ENCODE peak calls at places on chromosomes 2 and 18, in five cellular contexts. One of them, this sample, is unnamed.

GRCh38 chr18:74410441-74410992 is 46.6 kb downstream of the DIPK1C start:
- DNase-seq in cardiac muscle cell: no peak
- DNase-seq in tibial artery: no peak
- DNase-seq in kidney epithelial cell: no peak
- DNase-seq in heart left ventricle: no peak
- DNase-seq in this sample: no peak

GRCh38 chr18:69216390-69216789 is 184.3 kb upstream of the DOK6 start:
- DNase-seq in cardiac muscle cell: no peak
- DNase-seq in kidney epithelial cell: no peak
- DNase-seq in tibial artery: no peak
- DNase-seq in heart left ventricle: no peak
- DNase-seq in this sample: no peak

GRCh38 chr2:19021100-19021476 is 337.3 kb downstream of the OSR1 start:
- DNase-seq in kidney epithelial cell: peak; percentile 39
- DNase-seq in cardiac muscle cell: peak; percentile 84
- DNase-seq in heart left ventricle: no peak
- DNase-seq in tibial artery: no peak
- DNase-seq in this sample: no peak

GRCh38 chr2:48693645-48694044 is 61.9 kb downstream of the LHCGR start:
- DNase-seq in tibial artery: no peak
- DNase-seq in kidney epithelial cell: peak; percentile 26
- DNase-seq in heart left ventricle: no peak
- DNase-seq in cardiac muscle cell: no peak
- DNase-seq in this sample: no peak

GRCh38 chr2:222993920-222994650 is 57.9 kb upstream of the KCNE4 start:
- DNase-seq in heart left ventricle: peak; percentile 82
- DNase-seq in kidney epithelial cell: no peak
- DNase-seq in tibial artery: peak; percentile 93
- DNase-seq in cardiac muscle cell: peak; percentile 97
- DNase-seq in this sample: no peak

GRCh38 chr2:175011505-175011904 is 6.3 kb upstream of the CHN1 start:
- DNase-seq in cardiac muscle cell: no peak
- DNase-seq in kidney epithelial cell: no peak
- DNase-seq in heart left ventricle: no peak
- DNase-seq in tibial artery: no peak
- DNase-seq in this sample: no peak

GRCh38 chr2:190812506-190813294 is 67.9 kb upstream of the GLS start:
- DNase-seq in heart left ventricle: no peak
- DNase-seq in kidney epithelial cell: no peak
- DNase-seq in cardiac muscle cell: peak; percentile 83
- DNase-seq in tibial artery: no peak
- DNase-seq in this sample: no peak

GRCh38 chr2:109126501-109126860 is 2.5 kb upstream of the SH3RF3 start:
- DNase-seq in heart left ventricle: no peak
- DNase-seq in kidney epithelial cell: peak; percentile 47
- DNase-seq in cardiac muscle cell: peak; percentile 88
- DNase-seq in tibial artery: no peak
- DNase-seq in this sample: no peak

GRCh38 chr2:236765475-236765874 is 195.8 kb downstream of the ACKR3 start:
- DNase-seq in kidney epithelial cell: no peak
- DNase-seq in cardiac muscle cell: no peak
- DNase-seq in heart left ventricle: no peak
- DNase-seq in tibial artery: no peak
- DNase-seq in this sample: no peak

GRCh38 chr18:702957-703659 is 9.3 kb downstream of the ENOSF1 start:
- DNase-seq in heart left ventricle: no peak
- DNase-seq in cardiac muscle cell: peak; percentile 74
- DNase-seq in tibial artery: no peak
- DNase-seq in kidney epithelial cell: peak; percentile 71
- DNase-seq in this sample: no peak

GRCh38 chr18:58263055-58263732 is 219.2 kb downstream of the NEDD4L start:
- DNase-seq in heart left ventricle: no peak
- DNase-seq in kidney epithelial cell: no peak
- DNase-seq in cardiac muscle cell: no peak
- DNase-seq in tibial artery: no peak
- DNase-seq in this sample: no peak

GRCh38 chr2:74249406-74250122 is 51.1 kb downstream of the MTHFD2 start:
- DNase-seq in cardiac muscle cell: no peak
- DNase-seq in kidney epithelial cell: no peak
- DNase-seq in heart left ventricle: no peak
- DNase-seq in tibial artery: no peak
- DNase-seq in this sample: no peak

GRCh38 chr18:44507729-44508325 is 172.9 kb upstream of the SETBP1 start:
- DNase-seq in heart left ventricle: peak; percentile 41
- DNase-seq in kidney epithelial cell: no peak
- DNase-seq in cardiac muscle cell: peak; percentile 31
- DNase-seq in tibial artery: peak; percentile 45
- DNase-seq in this sample: peak; percentile 49

GRCh38 chr2:71943238-71944182 is 204.2 kb downstream of the CYP26B1 start:
- DNase-seq in tibial artery: no peak
- DNase-seq in heart left ventricle: peak; percentile 23
- DNase-seq in cardiac muscle cell: no peak
- DNase-seq in kidney epithelial cell: no peak
- DNase-seq in this sample: no peak

GRCh38 chr2:71888741-71889445 is 258.8 kb downstream of the CYP26B1 start:
- DNase-seq in cardiac muscle cell: no peak
- DNase-seq in heart left ventricle: no peak
- DNase-seq in kidney epithelial cell: no peak
- DNase-seq in tibial artery: no peak
- DNase-seq in this sample: no peak

GRCh38 chr18:13611616-13612110 is 114.7 kb downstream of the FAM210A start:
- DNase-seq in heart left ventricle: peak; percentile 67
- DNase-seq in cardiac muscle cell: peak; percentile 83
- DNase-seq in tibial artery: peak; percentile 57
- DNase-seq in kidney epithelial cell: no peak
- DNase-seq in this sample: no peak

GRCh38 chr2:73176881-73177644 is 25.3 kb upstream of the NOTO start:
- DNase-seq in kidney epithelial cell: peak; percentile 18
- DNase-seq in tibial artery: peak; percentile 93
- DNase-seq in cardiac muscle cell: peak; percentile 92
- DNase-seq in heart left ventricle: peak; percentile 91
- DNase-seq in this sample: peak; percentile 95
- TF ChIP-seq CTCF in kidney epithelial cell: peak; percentile 98
- TF ChIP-seq CTCF in tibial artery: peak; percentile 99
- TF ChIP-seq CTCF in cardiac muscle cell: peak; percentile 95
- TF ChIP-seq CTCF in heart left ventricle: peak; percentile 97
- TF ChIP-seq CTCF in this sample: peak; percentile 99

GRCh38 chr2:219123356-219124143 is 37.1 kb downstream of the NHEJ1 start:
- DNase-seq in heart left ventricle: no peak
- DNase-seq in cardiac muscle cell: no peak
- DNase-seq in tibial artery: no peak
- DNase-seq in kidney epithelial cell: no peak
- DNase-seq in this sample: no peak

GRCh38 chr2:219125225-219125885 is 35.3 kb downstream of the NHEJ1 start:
- DNase-seq in cardiac muscle cell: peak; percentile 96
- DNase-seq in tibial artery: no peak
- DNase-seq in heart left ventricle: no peak
- DNase-seq in kidney epithelial cell: peak; percentile 47
- DNase-seq in this sample: peak; percentile 14

GRCh38 chr2:219125886-219126270 is 34.7 kb downstream of the NHEJ1 start:
- DNase-seq in cardiac muscle cell: no peak
- DNase-seq in kidney epithelial cell: no peak
- DNase-seq in tibial artery: no peak
- DNase-seq in heart left ventricle: no peak
- DNase-seq in this sample: no peak

GRCh38 chr2:219126555-219126954 is 34.1 kb downstream of the NHEJ1 start:
- DNase-seq in heart left ventricle: no peak
- DNase-seq in tibial artery: no peak
- DNase-seq in kidney epithelial cell: no peak
- DNase-seq in cardiac muscle cell: no peak
- DNase-seq in this sample: no peak

GRCh38 chr2:219124379-219125110 is 36.1 kb downstream of the NHEJ1 start:
- DNase-seq in kidney epithelial cell: no peak
- DNase-seq in heart left ventricle: no peak
- DNase-seq in tibial artery: no peak
- DNase-seq in cardiac muscle cell: peak; percentile 80
- DNase-seq in this sample: peak; percentile 32
- TF ChIP-seq CTCF in kidney epithelial cell: no peak
- TF ChIP-seq CTCF in heart left ventricle: no peak
- TF ChIP-seq CTCF in tibial artery: no peak
- TF ChIP-seq CTCF in cardiac muscle cell: no peak
- TF ChIP-seq CTCF in this sample: no peak

GRCh38 chr2:111135910-111136297 is 15.2 kb downstream of the BCL2L11 start:
- DNase-seq in cardiac muscle cell: peak; percentile 98
- DNase-seq in heart left ventricle: peak; percentile 25
- DNase-seq in kidney epithelial cell: no peak
- DNase-seq in tibial artery: peak; percentile 29
- DNase-seq in this sample: no peak
- TF ChIP-seq CTCF in cardiac muscle cell: peak; percentile 70
- TF ChIP-seq CTCF in heart left ventricle: peak; percentile 26
- TF ChIP-seq CTCF in kidney epithelial cell: no peak
- TF ChIP-seq CTCF in tibial artery: no peak
- TF ChIP-seq CTCF in this sample: no peak

GRCh38 chr18:67200665-67201064 is 315.9 kb downstream of the DSEL start:
- DNase-seq in kidney epithelial cell: no peak
- DNase-seq in cardiac muscle cell: no peak
- DNase-seq in tibial artery: no peak
- DNase-seq in heart left ventricle: no peak
- DNase-seq in this sample: no peak
- TF ChIP-seq CTCF in kidney epithelial cell: no peak
- TF ChIP-seq CTCF in cardiac muscle cell: no peak
- TF ChIP-seq CTCF in tibial artery: no peak
- TF ChIP-seq CTCF in heart left ventricle: no peak
- TF ChIP-seq CTCF in this sample: no peak

GRCh38 chr18:65968605-65969004 is 217.8 kb downstream of the CDH7 start:
- DNase-seq in tibial artery: no peak
- DNase-seq in cardiac muscle cell: no peak
- DNase-seq in heart left ventricle: no peak
- DNase-seq in kidney epithelial cell: no peak
- DNase-seq in this sample: no peak
- TF ChIP-seq CTCF in tibial artery: no peak
- TF ChIP-seq CTCF in cardiac muscle cell: no peak
- TF ChIP-seq CTCF in heart left ventricle: peak; percentile 13
- TF ChIP-seq CTCF in kidney epithelial cell: peak; percentile 44
- TF ChIP-seq CTCF in this sample: no peak

DNA sequence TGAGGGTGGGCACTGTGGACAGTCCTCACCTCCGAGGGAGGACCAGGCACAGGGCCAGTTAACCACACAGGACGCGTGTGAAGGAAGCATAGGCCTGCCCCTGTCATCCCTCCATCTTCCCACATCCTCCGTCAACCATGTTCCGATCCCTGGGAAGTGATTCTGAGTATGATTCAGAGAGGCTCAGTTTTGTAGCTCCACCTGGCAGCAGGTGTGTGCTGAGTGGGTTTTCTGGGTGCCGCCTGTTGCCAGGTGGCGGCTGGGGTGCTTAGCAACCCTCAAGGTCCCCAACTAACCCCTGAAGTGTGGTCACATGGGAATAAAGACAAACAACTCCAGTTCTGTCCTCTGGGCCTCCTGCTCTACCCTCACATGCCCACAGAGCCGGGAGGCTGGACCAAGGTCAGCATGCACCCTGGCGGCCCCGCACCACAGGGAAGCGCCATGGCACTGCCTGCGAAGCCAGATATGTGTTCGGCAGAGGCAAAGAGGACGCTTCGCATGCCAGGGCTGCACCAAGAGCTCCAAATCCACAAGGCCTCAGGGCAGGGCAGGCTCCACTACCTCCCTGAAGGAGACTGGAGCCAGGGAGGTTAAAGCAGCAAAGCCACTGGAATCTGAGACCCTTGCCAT is 60.0 kb downstream of the ADCY3 start:
- DNase-seq in tibial artery: no peak
- DNase-seq in cardiac muscle cell: no peak
- DNase-seq in kidney epithelial cell: no peak
- DNase-seq in heart left ventricle: no peak
- DNase-seq in this sample: no peak
- TF ChIP-seq CTCF in tibial artery: no peak
- TF ChIP-seq CTCF in cardiac muscle cell: no peak
- TF ChIP-seq CTCF in kidney epithelial cell: no peak
- TF ChIP-seq CTCF in heart left ventricle: no peak
- TF ChIP-seq CTCF in this sample: no peak

GRCh38 chr2:176156959-176157498 is at the start of gene HOXD3:
- DNase-seq in tibial artery: no peak
- DNase-seq in kidney epithelial cell: no peak
- DNase-seq in cardiac muscle cell: no peak
- DNase-seq in heart left ventricle: no peak
- DNase-seq in this sample: no peak
- TF ChIP-seq CTCF in tibial artery: no peak
- TF ChIP-seq CTCF in kidney epithelial cell: no peak
- TF ChIP-seq CTCF in cardiac muscle cell: no peak
- TF ChIP-seq CTCF in heart left ventricle: no peak
- TF ChIP-seq CTCF in this sample: no peak

DNA sequence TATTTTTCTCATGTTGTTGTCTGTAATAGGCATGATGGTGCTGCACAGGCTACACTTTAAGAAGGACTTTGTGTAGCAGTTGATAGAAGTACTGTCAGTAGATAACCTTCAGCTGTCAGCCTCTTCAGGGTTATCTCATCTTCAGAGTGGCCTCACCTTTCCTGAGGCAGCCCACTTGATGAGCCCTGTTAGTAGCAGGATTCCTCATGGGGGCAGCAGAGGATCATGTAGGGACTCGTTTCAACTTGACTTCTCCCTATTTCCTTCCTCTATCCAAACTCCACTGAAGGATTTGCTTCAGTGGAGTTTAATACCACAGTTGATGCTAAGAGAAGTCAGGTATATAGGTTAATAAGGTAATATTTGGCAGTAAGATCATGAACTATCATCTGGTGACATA is 530.3 kb upstream of the FSIP2 start:
- DNase-seq in cardiac muscle cell: no peak
- DNase-seq in heart left ventricle: no peak
- DNase-seq in tibial artery: no peak
- DNase-seq in kidney epithelial cell: no peak
- DNase-seq in this sample: peak; percentile 10
- TF ChIP-seq CTCF in cardiac muscle cell: no peak
- TF ChIP-seq CTCF in heart left ventricle: no peak
- TF ChIP-seq CTCF in tibial artery: no peak
- TF ChIP-seq CTCF in kidney epithelial cell: peak; percentile 67
- TF ChIP-seq CTCF in this sample: no peak

DNA sequence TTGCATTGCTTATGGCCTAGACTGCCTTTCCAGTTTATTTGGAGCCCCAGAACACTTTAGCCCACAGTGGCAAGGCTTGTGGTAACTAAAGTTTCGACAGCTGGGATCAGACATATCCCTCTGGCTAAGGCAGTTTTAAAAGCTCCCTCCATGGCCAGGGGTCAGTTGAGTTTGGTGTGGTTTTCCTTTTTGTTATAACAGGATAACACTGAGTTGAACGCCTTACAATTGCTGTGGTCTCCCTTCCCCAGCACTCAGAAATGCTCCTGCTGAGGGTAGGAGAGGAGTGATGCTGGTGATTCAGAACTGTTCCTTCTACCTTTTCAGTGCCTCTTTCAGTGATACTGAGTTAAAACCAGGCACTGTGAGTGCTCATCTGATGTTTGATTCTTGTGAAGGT is 182.6 kb downstream of the GULP1 start:
- DNase-seq in tibial artery: no peak
- DNase-seq in cardiac muscle cell: no peak
- DNase-seq in heart left ventricle: no peak
- DNase-seq in kidney epithelial cell: no peak
- DNase-seq in this sample: no peak
- TF ChIP-seq CTCF in tibial artery: no peak
- TF ChIP-seq CTCF in cardiac muscle cell: no peak
- TF ChIP-seq CTCF in heart left ventricle: no peak
- TF ChIP-seq CTCF in kidney epithelial cell: no peak
- TF ChIP-seq CTCF in this sample: no peak

This sample was measured in activated CD8-positive, alpha-beta T cell treated with anti-CD3 and anti-CD28 coated beads for 36 hours.